ENCODE peak calls at places on chromosomes 2 and 18, in eight cellular contexts. E is cardiac fibroblast, M is amniotic stem cell, W is stomach, S is kidney epithelial cell, T is mammary epithelial cell, Y is OCI-LY7, X is stromal cell of bone marrow. B is an unnamed sample.

GRCh38 chr2:10410716-10411437 is 37.2 kb downstream of the ODC1 start:
- DNase-seq in E (no peak), M (no peak), W (no peak), S (no peak), T (no peak), Y (peak; percentile 21), X (no peak), B (no peak)

GRCh38 chr2:56476509-56477071 is 292.8 kb downstream of the CCDC85A start:
- DNase-seq in E (no peak), M (no peak), W (no peak), S (no peak), T (no peak), Y (no peak), X (no peak), B (no peak)

GRCh38 chr2:229601936-229602335 is 112.4 kb downstream of the DNER start:
- DNase-seq in E (no peak), M (no peak), W (no peak), S (no peak), T (no peak), Y (no peak), X (no peak), B (no peak)

GRCh38 chr2:32852821-32853220 is 93.9 kb upstream of the LTBP1 start:
- DNase-seq in E (no peak), M (no peak), W (no peak), S (no peak), T (no peak), Y (no peak), X (no peak), B (no peak)

GRCh38 chr18:6219116-6219717 is 195.5 kb downstream of the L3MBTL4 start:
- DNase-seq in E (peak; percentile 69), M (peak; percentile 21), W (no peak), S (peak; percentile 2), T (no peak), Y (peak; percentile 29), X (peak; percentile 12), B (peak; percentile 8)

GRCh38 chr2:6264198-6264597 is 572.0 kb downstream of the SOX11 start:
- DNase-seq in E (no peak), M (no peak), W (no peak), S (no peak), T (no peak), Y (no peak), X (no peak), B (no peak)

GRCh38 chr2:108960006-108960405 is 29.0 kb downstream of the EDAR start:
- DNase-seq in E (no peak), M (no peak), W (no peak), S (no peak), T (no peak), Y (no peak), X (no peak), B (no peak)

GRCh38 chr18:32093106-32093511 is 1.4 kb downstream of the RNF138 start:
- DNase-seq in E (peak; percentile 67), M (peak; percentile 53), W (peak; percentile 59), S (no peak), T (peak; percentile 58), Y (peak; percentile 39), X (peak; percentile 33), B (peak; percentile 10)

GRCh38 chr2:20525041-20526035 is 78.5 kb downstream of the RHOB start:
- DNase-seq in E (peak; percentile 67), M (no peak), W (peak; percentile 44), S (no peak), T (peak; percentile 44), Y (no peak), X (peak; percentile 42), B (peak; percentile 20)

GRCh38 chr2:160109243-160109642 is 46.8 kb upstream of the PLA2R1 start:
- DNase-seq in E (no peak), M (no peak), W (no peak), S (no peak), T (peak; percentile 18), Y (no peak), X (no peak), B (no peak)

GRCh38 chr2:102425441-102426132 is 2.6 kb downstream of the IL18RAP start:
- DNase-seq in E (no peak), M (no peak), W (no peak), S (no peak), T (no peak), Y (no peak), X (no peak), B (no peak)

GRCh38 chr2:38619458-38620164 is 16.9 kb upstream of the HNRNPLL start:
- DNase-seq in E (no peak), M (no peak), W (no peak), S (no peak), T (peak; percentile 35), Y (no peak), X (no peak), B (no peak)

GRCh38 chr2:221533299-221533698 is 38.8 kb downstream of the EPHA4 start:
- DNase-seq in E (no peak), M (no peak), W (no peak), S (no peak), T (peak; percentile 70), Y (no peak), X (no peak), B (no peak)

GRCh38 chr2:82478641-82479040 is 1980.4 kb downstream of the SUCLG1 start:
- DNase-seq in E (no peak), M (no peak), W (no peak), S (no peak), T (no peak), Y (no peak), X (no peak), B (no peak)

GRCh38 chr2:58620127-58620526 is 379.0 kb upstream of the FANCL start:
- DNase-seq in E (no peak), M (no peak), W (no peak), S (no peak), T (peak; percentile 80), Y (no peak), X (peak; percentile 9), B (peak; percentile 31)

GRCh38 chr2:162928356-162928755 is 89.8 kb upstream of the KCNH7 start:
- DNase-seq in E (no peak), M (no peak), W (no peak), S (peak; percentile 16), T (peak; percentile 77), Y (no peak), X (no peak), B (no peak)

GRCh38 chr18:72674710-72675109 is 130.6 kb upstream of the CBLN2 start:
- DNase-seq in E (no peak), M (no peak), W (no peak), S (no peak), T (no peak), Y (no peak), X (no peak), B (no peak)

GRCh38 chr18:69895081-69896047 is 52.3 kb downstream of the CD226 start:
- DNase-seq in E (no peak), M (no peak), W (no peak), S (no peak), T (no peak), Y (no peak), X (no peak), B (no peak)

GRCh38 chr18:31248783-31249521 is 69.0 kb upstream of the DSG1 start:
- DNase-seq in E (no peak), M (no peak), W (no peak), S (peak; percentile 90), T (peak; percentile 96), Y (no peak), X (peak; percentile 21), B (no peak)

GRCh38 chr2:236776695-236777251 is 207.1 kb downstream of the ACKR3 start:
- DNase-seq in E (peak; percentile 85), M (no peak), W (no peak), S (peak; percentile 65), T (peak; percentile 31), Y (no peak), X (peak; percentile 92), B (peak; percentile 29)

GRCh38 chr2:46171996-46172546 is 125.1 kb upstream of the EPAS1 start:
- DNase-seq in E (no peak), M (no peak), W (no peak), S (no peak), T (peak; percentile 90), Y (no peak), X (no peak), B (peak; percentile 41)

GRCh38 chr2:239327536-239328305 is 73.1 kb downstream of the HDAC4 start:
- DNase-seq in E (no peak), M (no peak), W (no peak), S (no peak), T (no peak), Y (no peak), X (no peak), B (no peak)

GRCh38 chr2:8631465-8632005 is 50.3 kb upstream of the ID2 start:
- DNase-seq in E (no peak), M (no peak), W (no peak), S (no peak), T (no peak), Y (peak; percentile 97), X (no peak), B (no peak)

GRCh38 chr2:70596293-70596692 is 42.7 kb upstream of the TGFA start:
- DNase-seq in E (no peak), M (no peak), W (no peak), S (peak; percentile 74), T (peak; percentile 92), Y (no peak), X (peak; percentile 6), B (peak; percentile 68)

GRCh38 chr2:70557171-70557838 is 3.7 kb upstream of the TGFA start:
- DNase-seq in E (no peak), M (no peak), W (peak; percentile 61), S (no peak), T (no peak), Y (no peak), X (no peak), B (no peak)

GRCh38 chr18:24470805-24471204 is 10.4 kb downstream of the HRH4 start:
- DNase-seq in E (no peak), M (no peak), W (no peak), S (no peak), T (no peak), Y (no peak), X (no peak), B (no peak)

GRCh38 chr2:26344581-26345283 is 1.2 kb upstream of the SELENOI start:
- DNase-seq in E (peak; percentile 56), M (no peak), W (no peak), S (no peak), T (peak; percentile 64), Y (no peak), X (no peak), B (no peak)

GRCh38 chr2:26757873-26758789 is 6.0 kb upstream of the SLC35F6 start:
- DNase-seq in E (peak; percentile 99), M (peak; percentile 88), W (peak; percentile 29), S (peak; percentile 99), T (peak; percentile 98), Y (no peak), X (peak; percentile 94), B (peak; percentile 41)

GRCh38 chr2:189037518-189037917 is 63.3 kb downstream of the COL3A1 start:
- DNase-seq in E (peak; percentile 59), M (no peak), W (no peak), S (no peak), T (peak; percentile 4), Y (no peak), X (no peak), B (peak; percentile 10)

GRCh38 chr2:86372133-86372532 is 34.7 kb upstream of the REEP1 start:
- DNase-seq in E (no peak), M (no peak), W (no peak), S (no peak), T (no peak), Y (peak; percentile 31), X (no peak), B (no peak)

GRCh38 chr2:127995725-127996124 is 32.1 kb downstream of the SAP130 start:
- DNase-seq in E (no peak), M (no peak), W (no peak), S (no peak), T (no peak), Y (no peak), X (no peak), B (no peak)

GRCh38 chr2:118168606-118169005 is 80.3 kb downstream of the INSIG2 start:
- DNase-seq in E (no peak), M (no peak), W (no peak), S (no peak), T (peak; percentile 27), Y (no peak), X (no peak), B (no peak)

GRCh38 chr2:181152701-181153100 is 172.3 kb downstream of the UBE2E3 start:
- DNase-seq in E (no peak), M (no peak), W (no peak), S (no peak), T (no peak), Y (no peak), X (no peak), B (no peak)

GRCh38 chr2:188326669-188327301 is 35.1 kb downstream of the GULP1 start:
- DNase-seq in E (peak; percentile 53), M (no peak), W (no peak), S (no peak), T (no peak), Y (no peak), X (no peak), B (no peak)